ENCODE peak calls at places on chromosomes 7 and 10, in four cellular contexts. K, U, A and S are unnamed samples.

GRCh38 chr10:113131611-113132330 is 181.7 kb downstream of the TCF7L2 start:
- DNase-seq in A (no peak), K (no peak), U (peak; percentile 72), S (no peak)

GRCh38 chr7:139875821-139876241 is 46.8 kb downstream of the TBXAS1 start:
- DNase-seq in K (no peak), U (peak; percentile 14), A (no peak), S (no peak)

GRCh38 chr10:127195041-127195506 is 1.3 kb downstream of the INSYN2A start:
- DNase-seq in U (peak; percentile 26), A (no peak), K (no peak), S (no peak)

GRCh38 chr10:79049931-79050895 is 18.6 kb upstream of the ZMIZ1 start:
- DNase-seq in U (no peak), K (peak; percentile 6), A (no peak), S (no peak)

GRCh38 chr10:121062040-121062574 is 210.9 kb downstream of the WDR11 start:
- DNase-seq in U (no peak), A (no peak), K (no peak), S (no peak)

GRCh38 chr7:31885160-31885559 is 185.0 kb downstream of the PDE1C start:
- DNase-seq in A (no peak), K (no peak), U (no peak), S (no peak)

GRCh38 chr7:158646766-158647474 is 57.7 kb downstream of the NCAPG2 start:
- DNase-seq in U (peak; percentile 35), A (no peak), K (no peak), S (no peak)

GRCh38 chr7:150978136-150978789 is at the start of gene KCNH2:
- DNase-seq in A (no peak), K (no peak), U (no peak), S (peak; percentile 29)

GRCh38 chr7:99473315-99473596 is 566 bp downstream of the ZNF789 start:
- DNase-seq in K (no peak), U (peak; percentile 64), A (no peak), S (no peak)

GRCh38 chr7:75662579-75663301 is 76.0 kb downstream of the HIP1 start:
- DNase-seq in A (no peak), K (no peak), U (no peak), S (no peak)

GRCh38 chr10:31000071-31000787 is 31.4 kb downstream of the ZNF438 start:
- DNase-seq in A (no peak), K (no peak), U (peak; percentile 21), S (no peak)

GRCh38 chr10:86013568-86013967 is 353.0 kb downstream of the GRID1 start:
- DNase-seq in A (no peak), K (no peak), U (no peak), S (no peak)